ENCODE peak calls at places on chromosomes 1 and 21, in eight cellular contexts. One of them, this sample, is unnamed.

GRCh38 chr1:3943806-3944620 is 43.9 kb upstream of the C1orf174 start:
- DNase-seq in activated T-cell treated with anti-CD3 and anti-CD28 coated beads, Interleukin-2, amount 50 U/mL, for 72 hours: no peak
- DNase-seq in T-helper 1 cell: no peak
- DNase-seq in PC-3: no peak
- DNase-seq in psoas muscle: no peak
- DNase-seq in aorta: no peak
- DNase-seq in transverse colon: no peak
- DNase-seq in EL: no peak
- DNase-seq in this sample: no peak

GRCh38 chr21:35831230-35831629 is 229.1 kb downstream of the SETD4 start:
- DNase-seq in T-helper 1 cell: no peak
- DNase-seq in transverse colon: no peak
- DNase-seq in PC-3: no peak
- DNase-seq in psoas muscle: no peak
- DNase-seq in EL: no peak
- DNase-seq in aorta: no peak
- DNase-seq in activated T-cell treated with anti-CD3 and anti-CD28 coated beads, Interleukin-2, amount 50 U/mL, for 72 hours: no peak
- DNase-seq in this sample: no peak

GRCh38 chr1:60535713-60536112 is 462.1 kb upstream of the C1orf87 start:
- DNase-seq in psoas muscle: no peak
- DNase-seq in T-helper 1 cell: no peak
- DNase-seq in PC-3: peak; percentile 24
- DNase-seq in aorta: no peak
- DNase-seq in transverse colon: no peak
- DNase-seq in activated T-cell treated with anti-CD3 and anti-CD28 coated beads, Interleukin-2, amount 50 U/mL, for 72 hours: no peak
- DNase-seq in EL: no peak
- DNase-seq in this sample: no peak

GRCh38 chr1:223143760-223144248 is 756 bp upstream of the TLR5 start:
- DNase-seq in aorta: no peak
- DNase-seq in PC-3: no peak
- DNase-seq in EL: no peak
- DNase-seq in activated T-cell treated with anti-CD3 and anti-CD28 coated beads, Interleukin-2, amount 50 U/mL, for 72 hours: peak; percentile 38
- DNase-seq in transverse colon: peak; percentile 69
- DNase-seq in psoas muscle: no peak
- DNase-seq in T-helper 1 cell: peak; percentile 34
- DNase-seq in this sample: no peak

GRCh38 chr1:158700552-158700951 is at the start of gene OR6K2:
- DNase-seq in aorta: no peak
- DNase-seq in psoas muscle: no peak
- DNase-seq in transverse colon: no peak
- DNase-seq in activated T-cell treated with anti-CD3 and anti-CD28 coated beads, Interleukin-2, amount 50 U/mL, for 72 hours: no peak
- DNase-seq in PC-3: no peak
- DNase-seq in EL: no peak
- DNase-seq in T-helper 1 cell: no peak
- DNase-seq in this sample: no peak

GRCh38 chr1:157652859-157653493 is 47.6 kb downstream of the FCRL3 start:
- DNase-seq in transverse colon: no peak
- DNase-seq in aorta: no peak
- DNase-seq in activated T-cell treated with anti-CD3 and anti-CD28 coated beads, Interleukin-2, amount 50 U/mL, for 72 hours: no peak
- DNase-seq in psoas muscle: no peak
- DNase-seq in T-helper 1 cell: no peak
- DNase-seq in PC-3: no peak
- DNase-seq in EL: no peak
- DNase-seq in this sample: no peak

GRCh38 chr1:93964096-93964776 is 55.0 kb upstream of the GCLM start:
- DNase-seq in aorta: no peak
- DNase-seq in T-helper 1 cell: no peak
- DNase-seq in EL: no peak
- DNase-seq in PC-3: no peak
- DNase-seq in psoas muscle: no peak
- DNase-seq in activated T-cell treated with anti-CD3 and anti-CD28 coated beads, Interleukin-2, amount 50 U/mL, for 72 hours: no peak
- DNase-seq in transverse colon: no peak
- DNase-seq in this sample: no peak

GRCh38 chr1:154729031-154729442 is 121.1 kb upstream of the ADAR start:
- DNase-seq in transverse colon: no peak
- DNase-seq in psoas muscle: no peak
- DNase-seq in EL: peak; percentile 44
- DNase-seq in aorta: no peak
- DNase-seq in PC-3: peak; percentile 51
- DNase-seq in T-helper 1 cell: no peak
- DNase-seq in activated T-cell treated with anti-CD3 and anti-CD28 coated beads, Interleukin-2, amount 50 U/mL, for 72 hours: no peak
- DNase-seq in this sample: no peak

GRCh38 chr1:37478890-37479254 is 4.5 kb downstream of the ZC3H12A start:
- DNase-seq in activated T-cell treated with anti-CD3 and anti-CD28 coated beads, Interleukin-2, amount 50 U/mL, for 72 hours: peak; percentile 40
- DNase-seq in PC-3: peak; percentile 46
- DNase-seq in psoas muscle: peak; percentile 12
- DNase-seq in aorta: no peak
- DNase-seq in T-helper 1 cell: peak; percentile 34
- DNase-seq in transverse colon: peak; percentile 47
- DNase-seq in EL: peak; percentile 66
- DNase-seq in this sample: no peak

GRCh38 chr1:58392083-58392482 is 154.4 kb downstream of the OMA1 start:
- DNase-seq in PC-3: no peak
- DNase-seq in transverse colon: no peak
- DNase-seq in EL: no peak
- DNase-seq in psoas muscle: no peak
- DNase-seq in T-helper 1 cell: no peak
- DNase-seq in activated T-cell treated with anti-CD3 and anti-CD28 coated beads, Interleukin-2, amount 50 U/mL, for 72 hours: peak; percentile 3
- DNase-seq in aorta: no peak
- DNase-seq in this sample: no peak

GRCh38 chr1:181150273-181150672 is 61.8 kb downstream of the IER5 start:
- DNase-seq in activated T-cell treated with anti-CD3 and anti-CD28 coated beads, Interleukin-2, amount 50 U/mL, for 72 hours: no peak
- DNase-seq in EL: no peak
- DNase-seq in PC-3: no peak
- DNase-seq in psoas muscle: no peak
- DNase-seq in aorta: no peak
- DNase-seq in T-helper 1 cell: no peak
- DNase-seq in transverse colon: no peak
- DNase-seq in this sample: no peak

GRCh38 chr21:39221282-39221996 is 38.2 kb upstream of the PSMG1 start:
- DNase-seq in EL: no peak
- DNase-seq in transverse colon: no peak
- DNase-seq in T-helper 1 cell: no peak
- DNase-seq in psoas muscle: no peak
- DNase-seq in activated T-cell treated with anti-CD3 and anti-CD28 coated beads, Interleukin-2, amount 50 U/mL, for 72 hours: no peak
- DNase-seq in PC-3: no peak
- DNase-seq in aorta: no peak
- DNase-seq in this sample: no peak

GRCh38 chr1:171257207-171258052 is 9.1 kb downstream of the FMO1 start:
- DNase-seq in T-helper 1 cell: no peak
- DNase-seq in transverse colon: peak; percentile 76
- DNase-seq in psoas muscle: peak; percentile 15
- DNase-seq in EL: peak; percentile 37
- DNase-seq in activated T-cell treated with anti-CD3 and anti-CD28 coated beads, Interleukin-2, amount 50 U/mL, for 72 hours: no peak
- DNase-seq in aorta: no peak
- DNase-seq in PC-3: peak; percentile 58
- DNase-seq in this sample: peak; percentile 29

GRCh38 chr1:51792864-51793263 is 85.7 kb downstream of the NRDC start:
- DNase-seq in EL: peak; percentile 39
- DNase-seq in transverse colon: no peak
- DNase-seq in T-helper 1 cell: no peak
- DNase-seq in activated T-cell treated with anti-CD3 and anti-CD28 coated beads, Interleukin-2, amount 50 U/mL, for 72 hours: no peak
- DNase-seq in PC-3: peak; percentile 18
- DNase-seq in aorta: no peak
- DNase-seq in psoas muscle: no peak
- DNase-seq in this sample: no peak

GRCh38 chr1:25773441-25774125 is 26.4 kb upstream of the SELENON start:
- DNase-seq in psoas muscle: no peak
- DNase-seq in transverse colon: peak; percentile 26
- DNase-seq in PC-3: peak; percentile 72
- DNase-seq in EL: peak; percentile 77
- DNase-seq in aorta: no peak
- DNase-seq in activated T-cell treated with anti-CD3 and anti-CD28 coated beads, Interleukin-2, amount 50 U/mL, for 72 hours: no peak
- DNase-seq in T-helper 1 cell: no peak
- DNase-seq in this sample: peak; percentile 52

GRCh38 chr1:30596891-30597290 is 126.5 kb downstream of the MATN1 start:
- DNase-seq in psoas muscle: no peak
- DNase-seq in T-helper 1 cell: no peak
- DNase-seq in activated T-cell treated with anti-CD3 and anti-CD28 coated beads, Interleukin-2, amount 50 U/mL, for 72 hours: no peak
- DNase-seq in aorta: no peak
- DNase-seq in transverse colon: no peak
- DNase-seq in PC-3: no peak
- DNase-seq in EL: no peak
- DNase-seq in this sample: no peak

GRCh38 chr1:44212355-44213221 is 683 bp upstream of the DMAP1 start:
- DNase-seq in activated T-cell treated with anti-CD3 and anti-CD28 coated beads, Interleukin-2, amount 50 U/mL, for 72 hours: peak; percentile 65
- DNase-seq in T-helper 1 cell: peak; percentile 14
- DNase-seq in transverse colon: no peak
- DNase-seq in PC-3: no peak
- DNase-seq in psoas muscle: no peak
- DNase-seq in aorta: no peak
- DNase-seq in EL: no peak
- DNase-seq in this sample: no peak

GRCh38 chr1:28118640-28119307 is 30.4 kb upstream of the EYA3 start:
- DNase-seq in PC-3: no peak
- DNase-seq in aorta: no peak
- DNase-seq in transverse colon: no peak
- DNase-seq in activated T-cell treated with anti-CD3 and anti-CD28 coated beads, Interleukin-2, amount 50 U/mL, for 72 hours: no peak
- DNase-seq in T-helper 1 cell: no peak
- DNase-seq in psoas muscle: no peak
- DNase-seq in EL: no peak
- DNase-seq in this sample: no peak

GRCh38 chr1:227886503-227886961 is 61.2 kb downstream of the WNT9A start:
- DNase-seq in activated T-cell treated with anti-CD3 and anti-CD28 coated beads, Interleukin-2, amount 50 U/mL, for 72 hours: no peak
- DNase-seq in PC-3: no peak
- DNase-seq in aorta: peak; percentile 66
- DNase-seq in EL: no peak
- DNase-seq in psoas muscle: no peak
- DNase-seq in T-helper 1 cell: no peak
- DNase-seq in transverse colon: no peak
- DNase-seq in this sample: peak; percentile 3

GRCh38 chr1:117095237-117095636 is 26.3 kb downstream of the TRIM45 start:
- DNase-seq in transverse colon: no peak
- DNase-seq in psoas muscle: no peak
- DNase-seq in aorta: no peak
- DNase-seq in EL: peak; percentile 74
- DNase-seq in T-helper 1 cell: no peak
- DNase-seq in PC-3: no peak
- DNase-seq in activated T-cell treated with anti-CD3 and anti-CD28 coated beads, Interleukin-2, amount 50 U/mL, for 72 hours: no peak
- DNase-seq in this sample: no peak

GRCh38 chr1:20846461-20847374 is 59.6 kb upstream of the HP1BP3 start:
- DNase-seq in aorta: no peak
- DNase-seq in T-helper 1 cell: no peak
- DNase-seq in PC-3: no peak
- DNase-seq in activated T-cell treated with anti-CD3 and anti-CD28 coated beads, Interleukin-2, amount 50 U/mL, for 72 hours: no peak
- DNase-seq in transverse colon: no peak
- DNase-seq in psoas muscle: no peak
- DNase-seq in EL: no peak
- DNase-seq in this sample: no peak

GRCh38 chr1:113782451-113782850 is 23.2 kb upstream of the PHTF1 start:
- DNase-seq in EL: no peak
- DNase-seq in psoas muscle: no peak
- DNase-seq in transverse colon: no peak
- DNase-seq in PC-3: no peak
- DNase-seq in activated T-cell treated with anti-CD3 and anti-CD28 coated beads, Interleukin-2, amount 50 U/mL, for 72 hours: no peak
- DNase-seq in T-helper 1 cell: no peak
- DNase-seq in aorta: no peak
- DNase-seq in this sample: no peak

GRCh38 chr1:228098323-228098931 is 4.7 kb downstream of the C1orf35 start:
- DNase-seq in PC-3: no peak
- DNase-seq in activated T-cell treated with anti-CD3 and anti-CD28 coated beads, Interleukin-2, amount 50 U/mL, for 72 hours: no peak
- DNase-seq in aorta: no peak
- DNase-seq in psoas muscle: peak; percentile 10
- DNase-seq in T-helper 1 cell: no peak
- DNase-seq in transverse colon: no peak
- DNase-seq in EL: no peak
- DNase-seq in this sample: no peak

GRCh38 chr1:22551591-22552370 is 11.5 kb upstream of the EPHA8 start:
- DNase-seq in psoas muscle: no peak
- DNase-seq in PC-3: no peak
- DNase-seq in T-helper 1 cell: no peak
- DNase-seq in EL: no peak
- DNase-seq in transverse colon: no peak
- DNase-seq in activated T-cell treated with anti-CD3 and anti-CD28 coated beads, Interleukin-2, amount 50 U/mL, for 72 hours: no peak
- DNase-seq in aorta: no peak
- DNase-seq in this sample: no peak

GRCh38 chr1:9860887-9861286 is 37.1 kb upstream of the CLSTN1 start:
- DNase-seq in psoas muscle: no peak
- DNase-seq in PC-3: no peak
- DNase-seq in transverse colon: no peak
- DNase-seq in activated T-cell treated with anti-CD3 and anti-CD28 coated beads, Interleukin-2, amount 50 U/mL, for 72 hours: no peak
- DNase-seq in aorta: no peak
- DNase-seq in EL: no peak
- DNase-seq in T-helper 1 cell: no peak
- DNase-seq in this sample: no peak

GRCh38 chr1:41758490-41758889 is 160.2 kb downstream of the HIVEP3 start:
- DNase-seq in psoas muscle: no peak
- DNase-seq in activated T-cell treated with anti-CD3 and anti-CD28 coated beads, Interleukin-2, amount 50 U/mL, for 72 hours: no peak
- DNase-seq in PC-3: no peak
- DNase-seq in transverse colon: no peak
- DNase-seq in EL: peak; percentile 76
- DNase-seq in T-helper 1 cell: no peak
- DNase-seq in aorta: no peak
- DNase-seq in this sample: no peak

GRCh38 chr1:224650329-224650728 is 34.2 kb downstream of the CNIH3 start:
- DNase-seq in activated T-cell treated with anti-CD3 and anti-CD28 coated beads, Interleukin-2, amount 50 U/mL, for 72 hours: no peak
- DNase-seq in EL: no peak
- DNase-seq in psoas muscle: no peak
- DNase-seq in T-helper 1 cell: no peak
- DNase-seq in aorta: no peak
- DNase-seq in transverse colon: no peak
- DNase-seq in PC-3: no peak
- DNase-seq in this sample: no peak

GRCh38 chr1:19560480-19560879 is 75.1 kb upstream of the CAPZB start:
- DNase-seq in PC-3: no peak
- DNase-seq in transverse colon: no peak
- DNase-seq in T-helper 1 cell: no peak
- DNase-seq in psoas muscle: no peak
- DNase-seq in EL: no peak
- DNase-seq in activated T-cell treated with anti-CD3 and anti-CD28 coated beads, Interleukin-2, amount 50 U/mL, for 72 hours: no peak
- DNase-seq in aorta: no peak
- DNase-seq in this sample: no peak

GRCh38 chr21:42526379-42526727 is 12.7 kb downstream of the SLC37A1 start:
- DNase-seq in psoas muscle: no peak
- DNase-seq in T-helper 1 cell: no peak
- DNase-seq in PC-3: no peak
- DNase-seq in EL: no peak
- DNase-seq in transverse colon: peak; percentile 91
- DNase-seq in activated T-cell treated with anti-CD3 and anti-CD28 coated beads, Interleukin-2, amount 50 U/mL, for 72 hours: no peak
- DNase-seq in aorta: no peak
- DNase-seq in this sample: no peak

GRCh38 chr1:76433528-76433927 is 359.0 kb downstream of the ST6GALNAC3 start:
- DNase-seq in PC-3: no peak
- DNase-seq in activated T-cell treated with anti-CD3 and anti-CD28 coated beads, Interleukin-2, amount 50 U/mL, for 72 hours: no peak
- DNase-seq in aorta: no peak
- DNase-seq in psoas muscle: no peak
- DNase-seq in T-helper 1 cell: no peak
- DNase-seq in EL: peak; percentile 42
- DNase-seq in transverse colon: no peak
- DNase-seq in this sample: no peak

GRCh38 chr1:76659171-76659940 is 207.9 kb upstream of the ST6GALNAC5 start:
- DNase-seq in EL: peak; percentile 48
- DNase-seq in PC-3: peak; percentile 11
- DNase-seq in transverse colon: no peak
- DNase-seq in aorta: no peak
- DNase-seq in psoas muscle: no peak
- DNase-seq in activated T-cell treated with anti-CD3 and anti-CD28 coated beads, Interleukin-2, amount 50 U/mL, for 72 hours: no peak
- DNase-seq in T-helper 1 cell: no peak
- DNase-seq in this sample: no peak

GRCh38 chr1:94634977-94635416 is 93.4 kb upstream of the F3 start:
- DNase-seq in EL: peak; percentile 36
- DNase-seq in PC-3: no peak
- DNase-seq in T-helper 1 cell: no peak
- DNase-seq in aorta: no peak
- DNase-seq in psoas muscle: no peak
- DNase-seq in activated T-cell treated with anti-CD3 and anti-CD28 coated beads, Interleukin-2, amount 50 U/mL, for 72 hours: no peak
- DNase-seq in transverse colon: no peak
- DNase-seq in this sample: no peak

GRCh38 chr1:171988243-171988642 is 146.9 kb downstream of the DNM3 start:
- DNase-seq in T-helper 1 cell: no peak
- DNase-seq in aorta: no peak
- DNase-seq in PC-3: peak; percentile 52
- DNase-seq in transverse colon: no peak
- DNase-seq in activated T-cell treated with anti-CD3 and anti-CD28 coated beads, Interleukin-2, amount 50 U/mL, for 72 hours: no peak
- DNase-seq in psoas muscle: no peak
- DNase-seq in EL: no peak
- DNase-seq in this sample: no peak

GRCh38 chr1:246769306-246769705 is 45.1 kb downstream of the SCCPDH start:
- DNase-seq in transverse colon: peak; percentile 34
- DNase-seq in EL: peak; percentile 78
- DNase-seq in aorta: no peak
- DNase-seq in PC-3: no peak
- DNase-seq in activated T-cell treated with anti-CD3 and anti-CD28 coated beads, Interleukin-2, amount 50 U/mL, for 72 hours: no peak
- DNase-seq in psoas muscle: peak; percentile 76
- DNase-seq in T-helper 1 cell: no peak
- DNase-seq in this sample: peak; percentile 47

This sample was measured in prostate gland.